ENCODE peak calls at places on chromosomes 5 and 9, in four cellular contexts. Z is fibroblast of lung, Q is K562, C is keratinocyte. O is an unnamed sample. For H3K4me1, the result is how much of the 10 kb centered on the place peaks cover.

GRCh38 chr9:115992834-115993233 is 160.8 kb upstream of the PAPPA start:
- DNase-seq in C (peak), Q (no peak), Z (peak), O (no peak)

GRCh38 chr5:89342106-89342876 is 459.3 kb upstream of the MEF2C start:
- DNase-seq in Q (no peak), C (no peak), Z (peak), O (no peak)

GRCh38 chr9:135928731-135929655 is 21.6 kb upstream of the CAMSAP1 start:
- DNase-seq in Z (no peak), C (no peak), Q (no peak), O (no peak)

GRCh38 chr5:1064383-1065142 is 47.3 kb downstream of the SLC12A7 start:
- DNase-seq in C (no peak), Z (no peak), Q (no peak), O (no peak)

GRCh38 chr5:135233477-135233876 is 165.6 kb downstream of the MACROH2A1 start:
- DNase-seq in Q (no peak), C (no peak), Z (no peak), O (no peak)

GRCh38 chr5:76602094-76602726 is 21.0 kb downstream of the F2RL2 start:
- DNase-seq in Q (no peak), Z (peak), C (no peak), O (peak)

GRCh38 chr5:33195431-33196128 is 245.2 kb upstream of the TARS1 start:
- DNase-seq in Q (no peak), C (no peak), Z (peak), O (peak)

GRCh38 chr5:30894811-30895210 is 298.7 kb upstream of the CDH6 start:
- DNase-seq in Z (peak), Q (no peak), C (no peak), O (no peak)

GRCh38 chr9:15834541-15834940 is 281.7 kb downstream of the CCDC171 start:
- DNase-seq in C (no peak), Z (peak), Q (no peak), O (no peak)

GRCh38 chr5:19319252-19319651 is 668.7 kb downstream of the CDH18 start:
- DNase-seq in C (no peak), Z (no peak), Q (no peak), O (no peak)

GRCh38 chr5:532521-533242 is 8.4 kb upstream of the SLC9A3 start:
- DNase-seq in Z (no peak), C (no peak), Q (no peak), O (no peak)

GRCh38 chr9:34163439-34163838 is 15.4 kb upstream of the UBAP1 start:
- DNase-seq in C (no peak), Q (no peak), Z (peak), O (no peak)

GRCh38 chr5:169265888-169266287 is 35.1 kb downstream of the SLIT3 start:
- DNase-seq in Q (peak), C (no peak), Z (no peak), O (peak)

GRCh38 chr9:29006603-29007002 is 1433.3 kb upstream of the C9orf72 start:
- DNase-seq in Z (no peak), Q (no peak), C (no peak), O (no peak)

GRCh38 chr9:117377046-117377445 is 37.8 kb downstream of the ASTN2 start:
- DNase-seq in Q (no peak), C (no peak), Z (no peak), O (no peak)

GRCh38 chr5:150429410-150429873 is 16.7 kb upstream of the CD74 start:
- DNase-seq in Q (no peak), Z (no peak), C (no peak), O (no peak)

GRCh38 chr5:117473075-117473595 is 898.5 kb upstream of the SEMA6A start:
- DNase-seq in C (no peak), Q (no peak), Z (no peak), O (no peak)

GRCh38 chr5:149141957-149142851 is 911 bp downstream of the ABLIM3 start:
- DNase-seq in Z (peak), C (no peak), Q (no peak), O (peak)

GRCh38 chr5:76402880-76403712 is at the start of gene IQGAP2:
- DNase-seq in Z (peak), Q (peak), C (no peak), O (peak)

GRCh38 chr5:89396262-89396975 is 513.4 kb upstream of the MEF2C start:
- DNase-seq in Z (no peak), C (no peak), Q (no peak), O (peak)

GRCh38 chr9:90641868-90642558 is 611 bp downstream of the DIRAS2 start:
- DNase-seq in Q (no peak), C (no peak), Z (no peak), O (no peak)

DNA sequence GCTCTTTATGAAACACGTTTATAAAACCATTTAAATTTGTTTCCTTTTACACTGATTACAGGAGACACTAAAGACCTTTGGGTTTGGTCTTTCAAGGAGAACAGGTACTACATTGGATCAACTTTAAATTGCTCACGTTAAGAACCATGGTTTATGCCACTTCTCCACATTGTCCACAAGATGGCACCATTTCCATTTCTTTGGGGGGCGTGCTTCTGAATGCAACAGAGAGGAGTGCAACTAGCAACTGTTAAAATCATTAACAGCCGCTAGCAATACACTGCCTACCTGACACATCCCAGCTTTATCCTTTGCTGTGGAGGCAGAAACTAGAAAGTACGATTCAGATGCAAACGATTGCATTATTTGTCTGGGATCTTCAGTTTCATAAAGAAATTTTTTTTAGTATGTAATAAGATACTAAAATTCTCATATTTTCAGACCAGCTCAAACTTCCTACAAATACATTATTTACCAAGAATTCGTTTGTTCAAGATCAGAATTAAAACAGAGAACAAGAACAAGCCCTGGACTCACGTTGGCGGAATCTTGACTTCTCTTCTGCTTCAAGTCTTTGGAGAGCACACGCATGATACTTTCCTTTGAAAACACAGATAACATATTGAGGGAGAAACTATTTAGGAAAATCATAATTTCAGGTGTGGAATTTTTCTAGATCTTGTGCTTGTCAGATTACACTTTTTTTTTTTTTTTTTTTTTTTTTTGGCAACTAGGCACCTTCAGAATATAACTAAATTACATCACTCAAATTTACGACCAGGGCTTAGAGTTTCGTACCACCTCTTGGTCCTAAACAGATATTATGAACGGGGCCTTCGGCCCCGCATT is 702 bp downstream of the CDC20B start:
- DNase-seq in Q (peak), C (no peak), Z (peak), O (peak)
- TF ChIP-seq EZH2 in Q (no peak), C (no peak), Z (no peak), O (no peak)

GRCh38 chr5:157858527-157859226 is at the start of gene CLINT1:
- DNase-seq in Z (peak), C (no peak), Q (peak), O (peak)
- H3K4me1 ChIP-seq in Z (under half), C (under half), Q (under half), O (under half)

GRCh38 chr5:2740849-2741555 is 10.5 kb downstream of the IRX2 start:
- DNase-seq in C (no peak), Z (no peak), Q (no peak), O (no peak)

GRCh38 chr5:2740051-2740848 is 11.2 kb downstream of the IRX2 start:
- DNase-seq in Q (no peak), Z (no peak), C (no peak), O (no peak)

GRCh38 chr5:2744485-2744884 is 7.0 kb downstream of the IRX2 start:
- DNase-seq in C (no peak), Z (peak), Q (no peak), O (no peak)

GRCh38 chr5:2741946-2742345 is 9.5 kb downstream of the IRX2 start:
- DNase-seq in Q (no peak), C (no peak), Z (no peak), O (no peak)

GRCh38 chr5:2742921-2743679 is 8.4 kb downstream of the IRX2 start:
- DNase-seq in C (no peak), Z (no peak), Q (no peak), O (no peak)
- TF ChIP-seq EZH2 in C (no peak), Z (no peak), Q (no peak), O (peak)

DNA sequence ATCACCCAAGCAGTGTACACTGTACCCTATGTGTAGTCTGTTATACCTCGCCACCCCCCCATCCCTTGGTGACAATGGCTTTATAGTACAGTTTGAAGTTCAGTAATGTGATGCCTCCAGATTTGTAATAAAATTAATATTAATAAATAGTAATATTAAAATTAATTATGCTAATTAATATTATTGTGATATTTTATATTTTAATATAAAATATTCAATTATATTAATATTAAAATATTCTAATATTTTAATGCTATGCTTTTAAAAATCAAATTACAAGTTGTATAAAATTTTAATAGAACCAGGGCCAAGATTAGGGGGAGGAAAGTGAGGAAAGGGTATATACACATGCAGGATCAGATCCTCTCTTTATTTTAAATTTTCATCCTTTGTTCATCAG is 147.7 kb upstream of the MAP3K1 start:
- DNase-seq in C (no peak), Q (no peak), Z (no peak), O (no peak)
- H3K4me1 ChIP-seq in C (under half), Q (under half), Z (under half), O (under half)

GRCh38 chr9:78234810-78235209 is 1.1 kb upstream of the CEP78 start:
- DNase-seq in Q (no peak), C (no peak), Z (peak), O (no peak)

GRCh38 chr9:78236511-78236950 is 656 bp downstream of the CEP78 start:
- DNase-seq in Q (no peak), Z (peak), C (no peak), O (no peak)

GRCh38 chr9:78235296-78235770 is 542 bp upstream of the CEP78 start:
- DNase-seq in C (no peak), Z (peak), Q (no peak), O (peak)

GRCh38 chr9:78238061-78239038 is 2.5 kb downstream of the CEP78 start:
- DNase-seq in C (no peak), Z (no peak), Q (peak), O (no peak)

DNA sequence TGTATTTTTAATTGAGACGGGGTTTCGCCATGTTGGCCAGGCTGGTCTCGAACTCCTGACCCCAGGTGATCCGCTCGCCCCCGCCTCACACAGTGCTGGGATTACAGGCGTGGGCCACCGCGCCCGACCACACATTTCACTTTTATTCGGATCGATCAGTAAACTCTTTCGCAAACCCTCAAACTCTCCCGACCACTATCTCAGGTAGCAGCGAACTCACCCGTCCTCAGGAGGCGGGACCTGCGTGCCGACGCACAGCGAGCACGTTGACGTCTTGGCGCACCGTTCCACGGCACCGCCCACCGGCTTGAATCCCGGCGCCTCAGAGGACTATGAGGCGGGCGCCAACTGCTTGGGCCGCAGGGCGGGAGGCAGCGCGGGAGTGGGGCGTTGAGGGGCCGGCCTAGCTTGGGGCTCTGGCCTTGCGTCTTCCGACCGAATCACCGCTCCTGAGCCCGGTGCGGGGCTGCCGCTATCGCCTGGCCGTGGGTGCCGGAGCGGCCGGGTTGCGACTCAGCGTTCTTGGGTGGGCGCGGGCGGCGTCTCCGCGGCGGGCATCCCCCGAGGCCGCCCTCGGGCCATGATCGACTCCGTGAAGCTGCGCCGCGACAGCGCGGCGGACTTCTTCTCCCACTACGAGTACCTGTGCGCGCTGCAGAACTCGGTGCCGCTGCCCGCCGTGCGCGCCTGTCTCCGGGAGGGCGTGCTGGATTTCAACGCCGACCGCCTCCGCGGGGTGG is at the start of gene CEP78:
- DNase-seq in Q (peak), C (peak), Z (peak), O (peak)
- TF ChIP-seq EZH2 in Q (no peak), C (no peak), Z (no peak), O (no peak)